ENCODE peak calls at places on chromosomes 11 and 22, in seven cellular contexts. W is T-helper 1 cell; S is NCI-H187 treated with DMSO at 0.1 percent for 48 hours; E is naive thymus-derived CD4-positive, alpha-beta T cell; K is stimulated activated CD8-positive, alpha-beta memory T cell treated with anti-CD3 and anti-CD28 coated beads, Interleukin-4, amount 100 ng/mL, for 1 hour; I is cardiac muscle cell; M is heart left ventricle. X is an unnamed sample.

GRCh38 chr11:113193894-113194293 is 120.5 kb upstream of the TTC12 start:
- DNase-seq in W (no peak), S (no peak), E (no peak), K (no peak), I (peak; percentile 49), M (peak; percentile 69), X (peak; percentile 10)

GRCh38 chr11:79344765-79345164 is 96.1 kb downstream of the TENM4 start:
- DNase-seq in W (no peak), S (peak; percentile 37), E (no peak), K (no peak), I (no peak), M (no peak), X (no peak)

GRCh38 chr22:32385681-32386080 is 26.4 kb downstream of the RTCB start:
- DNase-seq in W (no peak), S (no peak), E (no peak), K (no peak), I (no peak), M (no peak), X (no peak)

GRCh38 chr22:45804986-45805325 is 133.3 kb downstream of the ATXN10 start:
- DNase-seq in W (no peak), S (no peak), E (no peak), K (no peak), I (peak; percentile 96), M (no peak), X (peak; percentile 95)

GRCh38 chr11:42066113-42066512 is 606.7 kb upstream of the LRRC4C start:
- DNase-seq in W (no peak), S (no peak), E (no peak), K (no peak), I (peak; percentile 58), M (peak; percentile 15), X (no peak)

GRCh38 chr11:34823639-34824038 is 92.5 kb downstream of the APIP start:
- DNase-seq in W (no peak), S (no peak), E (no peak), K (no peak), I (peak; percentile 19), M (no peak), X (no peak)

GRCh38 chr22:26990503-26991189 is 333.3 kb downstream of the MIAT start:
- DNase-seq in W (no peak), S (no peak), E (no peak), K (no peak), I (no peak), M (no peak), X (no peak)

GRCh38 chr22:40322818-40323447 is 23.4 kb upstream of the ADSL start:
- DNase-seq in W (no peak), S (no peak), E (no peak), K (no peak), I (no peak), M (no peak), X (no peak)

GRCh38 chr22:29225422-29226090 is 19.9 kb downstream of the EMID1 start:
- DNase-seq in W (no peak), S (no peak), E (no peak), K (no peak), I (peak; percentile 23), M (peak; percentile 50), X (no peak)

GRCh38 chr11:124470516-124471231 is 25.2 kb upstream of the OR8B8 start:
- DNase-seq in W (no peak), S (no peak), E (no peak), K (no peak), I (peak; percentile 89), M (peak; percentile 62), X (no peak)

GRCh38 chr22:24595863-24596262 is 3.0 kb upstream of the LRRC75B start:
- DNase-seq in W (no peak), S (no peak), E (no peak), K (no peak), I (no peak), M (no peak), X (no peak)

GRCh38 chr11:59755701-59756495 is 722 bp downstream of the STX3 start:
- DNase-seq in W (peak; percentile 30), S (no peak), E (no peak), K (peak; percentile 39), I (peak; percentile 80), M (peak; percentile 80), X (peak; percentile 67)

GRCh38 chr11:94326947-94327346 is 22.6 kb downstream of the IZUMO1R start:
- DNase-seq in W (no peak), S (no peak), E (no peak), K (no peak), I (no peak), M (no peak), X (no peak)

GRCh38 chr11:113550179-113550578 is 75.0 kb upstream of the DRD2 start:
- DNase-seq in W (no peak), S (peak; percentile 96), E (no peak), K (no peak), I (no peak), M (no peak), X (no peak)

GRCh38 chr22:46844606-46845210 is 82.3 kb downstream of the TBC1D22A start:
- DNase-seq in W (no peak), S (no peak), E (no peak), K (no peak), I (peak; percentile 9), M (no peak), X (no peak)

GRCh38 chr11:1301220-1302000 is 8.0 kb downstream of the TOLLIP start:
- DNase-seq in W (no peak), S (no peak), E (no peak), K (no peak), I (no peak), M (no peak), X (no peak)

GRCh38 chr11:68206211-68206610 is 6.9 kb downstream of the KMT5B start:
- DNase-seq in W (peak; percentile 15), S (no peak), E (peak; percentile 35), K (no peak), I (peak; percentile 76), M (no peak), X (peak; percentile 73)

GRCh38 chr11:2104524-2105440 is 34.4 kb downstream of the IGF2 start:
- DNase-seq in W (no peak), S (no peak), E (no peak), K (no peak), I (no peak), M (no peak), X (no peak)

GRCh38 chr11:129280027-129280811 is 88.1 kb upstream of the ARHGAP32 start:
- DNase-seq in W (no peak), S (no peak), E (peak; percentile 6), K (no peak), I (peak; percentile 40), M (no peak), X (peak; percentile 26)

GRCh38 chr22:35053060-35053835 is 12.7 kb upstream of the ISX start:
- DNase-seq in W (no peak), S (no peak), E (no peak), K (no peak), I (no peak), M (no peak), X (no peak)

GRCh38 chr22:27470169-27470772 is 331.3 kb downstream of the MN1 start:
- DNase-seq in W (no peak), S (no peak), E (no peak), K (no peak), I (no peak), M (no peak), X (no peak)

GRCh38 chr11:86676533-86677154 is 4.2 kb upstream of the ME3 start:
- DNase-seq in W (no peak), S (no peak), E (no peak), K (no peak), I (peak; percentile 27), M (no peak), X (no peak)

X was measured in astrocyte of the spinal cord.